ENCODE peak calls at places on chromosome 15, in seven cellular contexts. C is IMR-90, Q is type B pancreatic cell, H is progenitor cell of endocrine pancreas, U is GM12865, E is adrenal gland, Z is osteocyte. Y is an unnamed sample.

GRCh38 chr15:64634576-64635485 is 140.6 kb downstream of the RBPMS2 start:
- DNase-seq in U (peak; percentile 88), C (no peak), H (peak; percentile 34), Q (no peak), E (no peak), Z (no peak), Y (no peak)

GRCh38 chr15:87662575-87662974 is 594.0 kb downstream of the NTRK3 start:
- DNase-seq in H (no peak), Q (no peak), Z (no peak), E (no peak), U (no peak), C (no peak), Y (no peak)

GRCh38 chr15:82140859-82141258 is 95.0 kb upstream of the MEX3B start:
- DNase-seq in E (no peak), Z (no peak), C (no peak), Q (no peak), U (no peak), H (no peak), Y (no peak)

GRCh38 chr15:39919740-39920509 is at the start of gene GPR176:
- DNase-seq in Q (peak; percentile 70), H (peak; percentile 23), U (no peak), E (peak; percentile 33), C (peak; percentile 84), Z (peak; percentile 92), Y (peak; percentile 54)

GRCh38 chr15:60731583-60732130 is 252.7 kb upstream of the ICE2 start:
- DNase-seq in Z (no peak), H (no peak), E (no peak), U (no peak), Q (no peak), C (no peak), Y (no peak)

GRCh38 chr15:45611305-45611704 is 23.5 kb upstream of the SQOR start:
- DNase-seq in Z (no peak), H (no peak), U (peak; percentile 39), Q (no peak), E (no peak), C (no peak), Y (no peak)

GRCh38 chr15:60477164-60477563 is 1.8 kb downstream of the ICE2 start:
- DNase-seq in Z (no peak), Q (no peak), E (no peak), U (no peak), H (no peak), C (no peak), Y (no peak)

GRCh38 chr15:60115579-60116415 is 111.7 kb downstream of the FOXB1 start:
- DNase-seq in U (no peak), E (no peak), Z (no peak), C (peak; percentile 19), H (no peak), Q (no peak), Y (no peak)

GRCh38 chr15:70509282-70510272 is 253.8 kb downstream of the UACA start:
- DNase-seq in U (peak; percentile 29), Q (no peak), H (no peak), E (no peak), Z (no peak), C (no peak), Y (no peak)
- TF ChIP-seq CTCF in U (no peak), Q (no peak), H (no peak), E (no peak), Z (no peak), C (no peak), Y (no peak)

GRCh38 chr15:84934942-84935729 is 46.5 kb upstream of the PDE8A start:
- DNase-seq in Z (no peak), E (no peak), Q (no peak), C (no peak), U (no peak), H (no peak), Y (no peak)
- TF ChIP-seq CTCF in Z (peak; percentile 33), E (no peak), Q (no peak), C (no peak), U (no peak), H (no peak), Y (no peak)

DNA sequence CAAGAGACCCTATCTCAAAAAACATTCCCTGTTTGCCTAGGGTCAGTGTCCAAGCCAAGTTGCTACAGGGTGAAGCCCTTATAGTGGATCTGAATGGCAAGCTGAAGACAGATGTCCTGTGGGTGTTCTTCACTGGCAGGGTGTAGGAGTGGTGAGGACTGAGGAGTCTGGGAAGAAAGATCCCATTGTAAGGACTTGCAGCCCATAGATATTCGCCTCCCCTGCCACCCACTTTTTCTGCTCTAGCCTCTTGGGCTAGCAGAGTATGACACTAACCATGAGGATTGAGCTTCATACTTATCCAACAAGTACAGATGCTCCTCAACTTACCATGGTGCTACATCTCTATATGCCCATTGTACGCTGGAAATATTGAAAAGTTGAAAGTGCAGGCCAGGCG is 13.2 kb downstream of the CYP19A1 start:
- DNase-seq in C (no peak), E (no peak), Q (no peak), U (no peak), Z (no peak), H (no peak), Y (no peak)
- TF ChIP-seq CTCF in C (no peak), E (no peak), Q (no peak), U (no peak), Z (no peak), H (no peak), Y (no peak)

DNA sequence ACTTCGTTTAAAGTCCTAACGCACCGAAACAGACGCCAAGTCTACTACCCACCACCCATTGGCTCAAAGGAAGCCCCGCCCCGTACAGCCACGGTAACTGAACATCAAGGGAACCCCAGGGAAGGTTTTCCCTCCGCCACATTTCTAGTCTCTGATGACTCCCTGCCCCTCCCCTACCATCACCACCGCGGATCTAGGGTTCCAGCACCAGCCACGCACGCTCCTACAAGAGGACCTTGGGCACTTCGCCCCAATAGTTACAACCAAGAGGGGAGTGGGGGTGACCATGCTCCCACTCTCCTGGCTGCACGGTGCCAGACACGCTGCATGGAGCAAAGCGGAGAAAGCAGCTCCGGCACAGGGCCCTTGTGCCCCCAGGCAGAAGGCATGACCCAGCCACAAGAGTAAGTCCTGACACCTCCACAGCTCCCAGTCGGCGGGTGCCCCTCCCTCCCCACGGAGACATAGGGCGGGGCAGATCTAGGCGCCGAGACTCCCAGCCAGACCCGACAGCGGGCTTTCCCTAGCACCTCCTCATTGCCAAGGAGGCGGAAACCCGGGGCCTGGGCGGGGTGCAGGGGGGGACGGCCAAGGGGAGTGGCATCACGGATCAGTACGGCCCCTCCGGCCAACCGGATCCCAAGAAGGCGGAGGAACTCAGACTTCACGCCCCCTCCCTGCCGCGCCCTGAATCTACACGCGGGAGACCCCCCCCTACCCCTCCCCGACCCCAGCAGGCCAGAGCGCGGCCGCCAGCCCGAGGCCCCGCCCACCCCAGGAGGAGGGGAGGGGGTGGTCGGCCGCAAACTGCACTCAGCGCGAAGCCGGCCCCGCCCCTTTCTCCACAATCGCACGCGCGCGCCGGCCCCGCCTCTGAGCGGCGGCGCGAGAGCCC is 936 bp downstream of the SIN3A start:
- DNase-seq in U (peak; percentile 98), Z (peak; percentile 98), E (peak; percentile 97), C (peak; percentile 96), Q (peak; percentile 97), H (peak; percentile 93), Y (peak; percentile 83)
- TF ChIP-seq CTCF in U (no peak), Z (no peak), E (no peak), C (no peak), Q (no peak), H (peak; percentile 7), Y (no peak)

DNA sequence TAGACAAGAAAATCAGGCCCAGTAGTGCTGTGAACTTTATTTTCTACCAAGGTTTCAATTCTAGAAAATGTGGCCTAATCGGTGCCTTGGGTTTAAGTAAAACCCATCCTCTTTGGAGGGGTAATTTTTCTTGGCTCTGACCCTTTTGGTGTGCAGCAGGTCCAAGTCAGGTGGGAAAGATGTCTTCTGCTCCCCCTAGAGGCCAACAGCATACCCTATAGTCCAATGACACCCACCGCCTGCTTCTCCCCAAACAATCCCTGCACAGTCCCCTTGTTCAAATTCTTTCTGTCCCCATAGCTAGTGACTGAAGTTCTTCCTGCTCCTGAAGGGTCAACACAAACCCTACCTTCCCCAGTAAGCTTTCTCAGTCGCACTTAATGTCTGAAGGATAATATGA is 261.8 kb upstream of the GOLGA6L4 start:
- DNase-seq in U (peak; percentile 67), Z (no peak), H (no peak), Q (no peak), C (peak; percentile 4), E (no peak), Y (peak; percentile 39)
- TF ChIP-seq CTCF in U (peak; percentile 55), Z (no peak), H (peak; percentile 43), Q (peak; percentile 52), C (peak; percentile 7), E (no peak), Y (peak; percentile 48)